ENCODE peak calls at places on chromosome 21, in six cellular contexts. One of them, this sample, is unnamed.

GRCh38 chr21:20646431-20646830 is 351.8 kb upstream of the NCAM2 start:
- DNase-seq in HL-60: no peak
- DNase-seq in DND-41: no peak
- DNase-seq in RWPE2: no peak
- DNase-seq in PC-9: no peak
- DNase-seq in kidney: peak; percentile 57
- DNase-seq in this sample: no peak

GRCh38 chr21:39837861-39838359 is 29.3 kb upstream of the PCP4 start:
- DNase-seq in DND-41: no peak
- DNase-seq in RWPE2: no peak
- DNase-seq in kidney: no peak
- DNase-seq in HL-60: no peak
- DNase-seq in PC-9: no peak
- DNase-seq in this sample: no peak

GRCh38 chr21:38619865-38620513 is 121.7 kb upstream of the ERG start:
- DNase-seq in DND-41: no peak
- DNase-seq in RWPE2: no peak
- DNase-seq in kidney: no peak
- DNase-seq in HL-60: no peak
- DNase-seq in PC-9: no peak
- DNase-seq in this sample: no peak

GRCh38 chr21:21084179-21084578 is 86.0 kb downstream of the NCAM2 start:
- DNase-seq in HL-60: no peak
- DNase-seq in DND-41: no peak
- DNase-seq in RWPE2: no peak
- DNase-seq in kidney: no peak
- DNase-seq in PC-9: no peak
- DNase-seq in this sample: no peak

GRCh38 chr21:28541371-28542112 is 451.1 kb downstream of the LTN1 start:
- DNase-seq in kidney: no peak
- DNase-seq in PC-9: no peak
- DNase-seq in HL-60: no peak
- DNase-seq in RWPE2: no peak
- DNase-seq in DND-41: no peak
- DNase-seq in this sample: no peak

GRCh38 chr21:39363607-39364555 is 15.0 kb upstream of the HMGN1 start:
- DNase-seq in PC-9: no peak
- DNase-seq in kidney: no peak
- DNase-seq in HL-60: peak; percentile 35
- DNase-seq in RWPE2: no peak
- DNase-seq in DND-41: no peak
- DNase-seq in this sample: no peak

GRCh38 chr21:15614757-15615156 is 115.0 kb upstream of the USP25 start:
- DNase-seq in DND-41: no peak
- DNase-seq in RWPE2: no peak
- DNase-seq in HL-60: no peak
- DNase-seq in kidney: no peak
- DNase-seq in PC-9: no peak
- DNase-seq in this sample: no peak

GRCh38 chr21:41321908-41322495 is 5.4 kb downstream of the FAM3B start:
- DNase-seq in RWPE2: no peak
- DNase-seq in PC-9: no peak
- DNase-seq in HL-60: no peak
- DNase-seq in kidney: no peak
- DNase-seq in DND-41: no peak
- DNase-seq in this sample: no peak

GRCh38 chr21:14071902-14072734 is 138.6 kb downstream of the LIPI start:
- DNase-seq in DND-41: no peak
- DNase-seq in RWPE2: no peak
- DNase-seq in HL-60: no peak
- DNase-seq in PC-9: no peak
- DNase-seq in kidney: peak; percentile 68
- DNase-seq in this sample: no peak

GRCh38 chr21:38310619-38311018 is 53.8 kb downstream of the KCNJ15 start:
- DNase-seq in PC-9: no peak
- DNase-seq in DND-41: no peak
- DNase-seq in kidney: no peak
- DNase-seq in HL-60: no peak
- DNase-seq in RWPE2: no peak
- DNase-seq in this sample: no peak

GRCh38 chr21:26626187-26626586 is 53.1 kb upstream of the CYYR1 start:
- DNase-seq in HL-60: no peak
- DNase-seq in PC-9: no peak
- DNase-seq in RWPE2: no peak
- DNase-seq in kidney: peak; percentile 65
- DNase-seq in DND-41: no peak
- DNase-seq in this sample: no peak

GRCh38 chr21:45811136-45811535 is 167.6 kb downstream of the PCBP3 start:
- DNase-seq in PC-9: no peak
- DNase-seq in kidney: no peak
- DNase-seq in RWPE2: no peak
- DNase-seq in HL-60: no peak
- DNase-seq in DND-41: no peak
- DNase-seq in this sample: no peak
- TF ChIP-seq CTCF in PC-9: no peak
- TF ChIP-seq CTCF in kidney: no peak
- TF ChIP-seq CTCF in RWPE2: no peak
- TF ChIP-seq CTCF in HL-60: no peak
- TF ChIP-seq CTCF in DND-41: no peak
- TF ChIP-seq CTCF in this sample: no peak

GRCh38 chr21:34745557-34746255 is 76.9 kb downstream of the CLIC6 start:
- DNase-seq in kidney: peak; percentile 87
- DNase-seq in DND-41: peak; percentile 63
- DNase-seq in HL-60: peak; percentile 79
- DNase-seq in RWPE2: no peak
- DNase-seq in PC-9: peak; percentile 56
- DNase-seq in this sample: peak; percentile 43
- H3K4me3 ChIP-seq in kidney: no peak overlapping the region
- H3K4me3 ChIP-seq in DND-41: no peak overlapping the region
- H3K4me3 ChIP-seq in HL-60: no peak overlapping the region
- H3K4me3 ChIP-seq in RWPE2: no peak overlapping the region
- H3K4me3 ChIP-seq in PC-9: no peak overlapping the region
- H3K4me3 ChIP-seq in this sample: peak overlapping the region; percentile 44

DNA sequence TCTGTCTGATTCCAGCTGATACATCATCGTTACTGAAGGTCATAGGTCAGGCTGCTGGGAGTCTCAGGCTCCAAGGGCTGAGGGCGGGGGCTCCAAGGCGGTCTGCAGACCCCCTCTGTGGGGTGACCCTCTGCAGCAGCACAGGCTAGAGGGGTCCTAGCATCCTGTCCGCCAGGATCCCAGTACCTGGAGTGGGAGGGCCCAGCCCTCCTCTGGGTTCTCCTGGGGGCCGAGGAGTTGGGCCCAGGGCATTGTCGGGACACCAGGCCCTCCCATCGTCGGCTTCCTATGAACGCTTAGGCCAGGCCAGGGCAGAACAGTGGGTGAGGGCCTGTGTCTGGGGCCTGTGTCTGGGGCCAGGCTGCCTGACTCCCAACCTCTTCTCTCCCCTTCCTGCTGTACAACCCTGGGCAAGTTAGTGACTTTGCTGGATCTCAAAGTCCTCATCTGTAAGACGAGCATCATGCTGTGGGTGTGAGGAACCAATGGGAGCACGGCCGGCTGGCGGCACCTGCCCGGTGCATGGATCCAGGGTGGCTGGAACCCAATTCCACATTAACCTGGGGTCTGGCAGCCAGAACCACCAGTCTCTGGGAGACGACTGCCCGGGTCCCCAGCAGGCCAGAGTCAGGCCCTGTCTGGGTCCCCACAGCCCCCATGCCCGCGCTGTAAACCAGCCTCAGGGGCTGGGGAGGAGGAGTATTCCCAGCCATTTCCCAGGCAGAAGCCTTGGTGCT is 56.2 kb upstream of the COL18A1 start:
- DNase-seq in RWPE2: no peak
- DNase-seq in HL-60: no peak
- DNase-seq in kidney: peak; percentile 61
- DNase-seq in PC-9: no peak
- DNase-seq in DND-41: no peak
- DNase-seq in this sample: no peak
- TF ChIP-seq CTCF in RWPE2: no peak
- TF ChIP-seq CTCF in HL-60: no peak
- TF ChIP-seq CTCF in kidney: no peak
- TF ChIP-seq CTCF in PC-9: no peak
- TF ChIP-seq CTCF in DND-41: no peak
- TF ChIP-seq CTCF in this sample: no peak

DNA sequence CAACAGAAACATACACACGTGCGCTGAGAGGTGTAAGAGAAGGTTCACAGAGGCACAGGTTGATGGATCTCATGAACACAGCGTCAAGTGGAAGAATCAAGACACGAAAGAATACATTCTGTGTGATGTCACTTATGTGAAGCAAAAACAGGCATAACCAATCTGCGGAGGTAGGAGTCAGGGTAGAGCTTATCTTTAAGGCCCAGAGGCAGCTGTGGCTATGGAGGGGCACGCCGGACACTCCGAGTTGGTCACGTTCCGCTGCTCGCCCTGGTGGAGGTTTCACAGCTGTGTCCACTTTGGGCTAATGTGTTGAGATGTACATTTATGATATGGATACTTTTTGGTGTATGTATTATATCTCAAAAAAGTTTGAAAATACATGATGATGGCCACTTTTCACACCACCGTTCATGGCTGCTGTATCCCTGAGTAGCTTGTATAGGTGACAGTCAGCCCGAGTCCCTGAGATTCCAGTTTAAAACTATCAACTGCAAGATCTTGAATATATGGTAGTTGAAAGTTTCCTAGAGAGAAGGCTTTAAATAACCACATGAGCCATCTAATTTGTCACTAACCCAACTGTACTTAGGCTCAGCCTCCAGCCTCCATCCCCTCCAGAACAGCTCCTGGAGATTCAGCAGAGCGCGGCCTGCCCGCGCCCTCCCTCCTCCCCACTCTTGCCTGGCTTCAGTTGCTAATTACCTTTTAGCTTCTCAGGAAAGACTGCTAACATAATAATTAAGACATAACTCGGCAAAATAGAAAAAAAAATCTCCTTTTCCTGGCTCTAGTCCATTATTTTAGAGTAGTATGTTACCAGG is 6.7 kb upstream of the ADARB1 start:
- DNase-seq in DND-41: no peak
- DNase-seq in kidney: no peak
- DNase-seq in RWPE2: no peak
- DNase-seq in PC-9: no peak
- DNase-seq in HL-60: no peak
- DNase-seq in this sample: no peak
- H3K4me3 ChIP-seq in DND-41: no peak overlapping the region
- H3K4me3 ChIP-seq in kidney: no peak overlapping the region
- H3K4me3 ChIP-seq in RWPE2: no peak overlapping the region
- H3K4me3 ChIP-seq in PC-9: no peak overlapping the region
- H3K4me3 ChIP-seq in HL-60: no peak overlapping the region
- H3K4me3 ChIP-seq in this sample: no peak overlapping the region

DNA sequence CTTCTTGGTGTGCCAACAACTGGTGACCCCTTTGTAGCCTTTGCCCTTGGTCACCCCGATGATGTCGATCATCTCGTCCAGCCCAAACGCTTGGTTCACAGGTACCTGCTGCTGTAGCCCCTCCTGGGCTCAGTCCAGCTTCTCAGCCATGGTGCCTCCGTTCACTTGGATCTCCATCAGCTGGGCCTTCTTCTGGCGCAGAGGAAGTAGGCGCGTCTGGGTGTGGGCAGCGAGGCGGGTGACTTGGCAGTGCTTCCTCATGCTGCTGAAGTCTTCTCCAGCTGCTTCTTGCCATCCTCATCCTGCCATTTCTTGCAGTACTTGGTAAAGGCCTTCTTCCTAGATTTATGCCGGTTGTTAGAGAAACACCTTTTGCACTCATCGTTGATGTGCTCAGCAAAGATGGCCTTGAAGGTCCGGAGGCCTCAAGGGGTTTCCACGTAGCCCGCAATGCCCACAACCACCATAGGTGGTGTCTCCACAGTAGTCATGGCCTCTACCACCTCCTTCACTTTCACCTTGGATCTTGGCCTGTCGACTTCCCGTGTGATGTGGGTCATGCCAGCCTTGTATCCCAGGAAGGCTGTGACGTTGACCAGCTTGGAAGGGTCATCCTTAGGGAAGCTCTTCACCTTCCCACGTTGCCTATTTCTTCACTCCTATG is 13.0 kb downstream of the DOP1B start:
- DNase-seq in HL-60: peak; percentile 60
- DNase-seq in kidney: no peak
- DNase-seq in DND-41: no peak
- DNase-seq in RWPE2: no peak
- DNase-seq in PC-9: no peak
- DNase-seq in this sample: no peak
- TF ChIP-seq CTCF in HL-60: no peak
- TF ChIP-seq CTCF in kidney: no peak
- TF ChIP-seq CTCF in DND-41: peak; percentile 40
- TF ChIP-seq CTCF in RWPE2: no peak
- TF ChIP-seq CTCF in PC-9: no peak
- TF ChIP-seq CTCF in this sample: peak; percentile 30

GRCh38 chr21:42527127-42527488 is 13.5 kb downstream of the SLC37A1 start:
- DNase-seq in kidney: peak; percentile 63
- DNase-seq in HL-60: no peak
- DNase-seq in DND-41: no peak
- DNase-seq in RWPE2: no peak
- DNase-seq in PC-9: no peak
- DNase-seq in this sample: no peak

GRCh38 chr21:42526379-42526727 is 12.7 kb downstream of the SLC37A1 start:
- DNase-seq in HL-60: no peak
- DNase-seq in DND-41: no peak
- DNase-seq in kidney: peak; percentile 77
- DNase-seq in RWPE2: no peak
- DNase-seq in PC-9: no peak
- DNase-seq in this sample: no peak

GRCh38 chr21:42525228-42525604 is 11.6 kb downstream of the SLC37A1 start:
- DNase-seq in RWPE2: no peak
- DNase-seq in PC-9: no peak
- DNase-seq in kidney: no peak
- DNase-seq in HL-60: no peak
- DNase-seq in DND-41: no peak
- DNase-seq in this sample: no peak

GRCh38 chr21:42524341-42525227 is 10.9 kb downstream of the SLC37A1 start:
- DNase-seq in PC-9: no peak
- DNase-seq in kidney: no peak
- DNase-seq in RWPE2: no peak
- DNase-seq in DND-41: no peak
- DNase-seq in HL-60: no peak
- DNase-seq in this sample: peak; percentile 68

DNA sequence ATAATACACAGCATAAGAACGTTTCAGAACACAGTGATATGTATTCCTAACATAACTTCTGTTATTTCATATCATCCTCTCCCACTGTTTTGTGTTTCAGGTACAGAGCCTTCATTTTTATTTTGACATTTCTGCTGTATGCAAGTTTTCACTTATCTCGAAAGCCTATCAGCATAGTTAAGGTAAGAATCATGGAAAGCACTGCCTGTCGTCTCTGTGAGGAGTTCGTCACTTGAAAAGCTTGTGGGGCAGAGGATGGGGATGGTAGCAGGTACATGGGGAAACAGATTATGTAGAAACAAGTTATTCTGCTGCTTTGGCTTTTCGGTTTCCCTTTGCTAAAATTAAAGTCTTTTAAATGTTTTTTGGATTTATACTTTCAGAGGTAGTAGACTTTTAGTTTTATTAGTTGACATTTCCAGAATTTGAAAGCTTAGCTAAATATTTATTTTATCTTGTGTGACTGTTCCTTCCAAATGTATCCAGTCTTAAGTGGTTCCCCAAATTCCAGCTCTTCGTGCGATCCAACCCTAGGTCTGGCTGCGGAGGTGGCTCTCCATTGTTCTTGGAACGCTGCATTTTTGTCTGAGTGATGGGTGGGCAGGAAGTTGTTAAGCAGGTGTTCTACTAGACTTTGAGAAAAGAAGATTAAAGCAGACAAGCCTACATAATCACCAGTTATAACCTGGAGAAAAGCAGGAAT is 12.2 kb downstream of the SLC37A1 start:
- DNase-seq in PC-9: no peak
- DNase-seq in RWPE2: no peak
- DNase-seq in kidney: no peak
- DNase-seq in HL-60: no peak
- DNase-seq in DND-41: no peak
- DNase-seq in this sample: no peak
- H3K4me3 ChIP-seq in PC-9: no peak overlapping the region
- H3K4me3 ChIP-seq in RWPE2: no peak overlapping the region
- H3K4me3 ChIP-seq in kidney: no peak overlapping the region
- H3K4me3 ChIP-seq in HL-60: no peak overlapping the region
- H3K4me3 ChIP-seq in DND-41: no peak overlapping the region
- H3K4me3 ChIP-seq in this sample: no peak overlapping the region